ENCODE peak calls at places on chromosome 12, in four cellular contexts. Q is H9, K is neuronal stem cell, U is mesendoderm. G is an unnamed sample.

GRCh38 chr12:93882763-93883162 is 205.6 kb downstream of the CRADD start:
- DNase-seq in Q (no peak), K (no peak), U (no peak), G (no peak)

GRCh38 chr12:92654929-92655328 is 47.9 kb upstream of the PLEKHG7 start:
- DNase-seq in Q (no peak), K (no peak), U (no peak), G (peak; percentile 43)

GRCh38 chr12:10395390-10395998 is 5.7 kb upstream of the KLRK1 start:
- DNase-seq in Q (peak; percentile 66), K (no peak), U (peak; percentile 78), G (peak; percentile 71)

GRCh38 chr12:105948331-105948730 is 190.4 kb downstream of the NUAK1 start:
- DNase-seq in Q (no peak), K (no peak), U (no peak), G (peak; percentile 23)

GRCh38 chr12:1852076-1852475 is 31.7 kb downstream of the LRTM2 start:
- DNase-seq in Q (no peak), K (no peak), U (no peak), G (no peak)

GRCh38 chr12:7498832-7499231 is 4.7 kb downstream of the CD163 start:
- DNase-seq in Q (no peak), K (no peak), U (peak; percentile 35), G (peak; percentile 62)

GRCh38 chr12:119241049-119241448 is 62.3 kb downstream of the HSPB8 start:
- DNase-seq in Q (no peak), K (no peak), U (no peak), G (no peak)

GRCh38 chr12:1434296-1434955 is 160.0 kb downstream of the FBXL14 start:
- DNase-seq in Q (no peak), K (no peak), U (no peak), G (no peak)

GRCh38 chr12:55658212-55658611 is 21.5 kb downstream of the OR10P1 start:
- DNase-seq in Q (no peak), K (no peak), U (no peak), G (no peak)

GRCh38 chr12:19979584-19979983 is 388.8 kb upstream of the PDE3A start:
- DNase-seq in Q (no peak), K (no peak), U (no peak), G (no peak)

GRCh38 chr12:75603475-75603874 is 92.1 kb upstream of the KRR1 start:
- DNase-seq in Q (no peak), K (no peak), U (no peak), G (no peak)

GRCh38 chr12:122864894-122865253 is 29.6 kb downstream of the HIP1R start:
- DNase-seq in Q (no peak), K (no peak), U (no peak), G (no peak)

GRCh38 chr12:1977588-1977987 is 26.7 kb downstream of the DCP1B start:
- DNase-seq in Q (no peak), K (no peak), U (no peak), G (no peak)

GRCh38 chr12:65868133-65868705 is 43.9 kb downstream of the HMGA2 start:
- DNase-seq in Q (no peak), K (no peak), U (no peak), G (peak; percentile 97)

GRCh38 chr12:32390572-32391219 is 8.7 kb upstream of the FGD4 start:
- DNase-seq in Q (no peak), K (no peak), U (peak; percentile 18), G (no peak)

GRCh38 chr12:2795291-2796186 is 769 bp downstream of the FKBP4 start:
- DNase-seq in Q (peak; percentile 59), K (peak; percentile 53), U (peak; percentile 66), G (peak; percentile 41)

GRCh38 chr12:62123721-62124203 is 136.4 kb upstream of the USP15 start:
- DNase-seq in Q (peak; percentile 65), K (peak; percentile 30), U (peak; percentile 76), G (peak; percentile 56)

GRCh38 chr12:107657133-107657532 is 28.5 kb upstream of the PWP1 start:
- DNase-seq in Q (no peak), K (no peak), U (no peak), G (no peak)

GRCh38 chr12:122371475-122372045 is 50.9 kb downstream of the CLIP1 start:
- DNase-seq in Q (no peak), K (no peak), U (no peak), G (no peak)

GRCh38 chr12:124636138-124636968 is 68.9 kb upstream of the NCOR2 start:
- DNase-seq in Q (no peak), K (no peak), U (peak; percentile 72), G (peak; percentile 46)

GRCh38 chr12:120327593-120327992 is at the start of gene PLA2G1B:
- DNase-seq in Q (no peak), K (no peak), U (no peak), G (no peak)

GRCh38 chr12:101746661-101747060 is 7.4 kb upstream of the SYCP3 start:
- DNase-seq in Q (no peak), K (no peak), U (no peak), G (peak; percentile 5)

GRCh38 chr12:85405781-85406522 is 125.9 kb downstream of the ALX1 start:
- DNase-seq in Q (no peak), K (no peak), U (peak; percentile 30), G (peak; percentile 5)

GRCh38 chr12:65937806-65938205 is 113.5 kb downstream of the HMGA2 start:
- DNase-seq in Q (no peak), K (no peak), U (no peak), G (no peak)

GRCh38 chr12:806116-806805 is 53.9 kb downstream of the WNK1 start:
- DNase-seq in Q (no peak), K (no peak), U (no peak), G (peak; percentile 50)

GRCh38 chr12:82708507-82708906 is 21.8 kb downstream of the TMTC2 start:
- DNase-seq in Q (peak; percentile 58), K (no peak), U (peak; percentile 66), G (no peak)

GRCh38 chr12:68240079-68240478 is 13.3 kb downstream of the IL22 start:
- DNase-seq in Q (no peak), K (no peak), U (peak; percentile 23), G (peak; percentile 82)

GRCh38 chr12:43578782-43579181 is 26.8 kb upstream of the ADAMTS20 start:
- DNase-seq in Q (no peak), K (no peak), U (peak; percentile 2), G (peak; percentile 23)

GRCh38 chr12:26135010-26135420 is 10.2 kb upstream of the BHLHE41 start:
- DNase-seq in Q (no peak), K (no peak), U (no peak), G (no peak)

GRCh38 chr12:77925536-77926108 is 94.9 kb downstream of the NAV3 start:
- DNase-seq in Q (peak; percentile 90), K (peak; percentile 68), U (peak; percentile 95), G (peak; percentile 92)

GRCh38 chr12:5973461-5974115 is 28.5 kb upstream of the ANO2 start:
- DNase-seq in Q (no peak), K (no peak), U (no peak), G (no peak)

GRCh38 chr12:94172031-94172430 is 23.7 kb downstream of the PLXNC1 start:
- DNase-seq in Q (no peak), K (no peak), U (peak; percentile 59), G (peak; percentile 46)

GRCh38 chr12:52189376-52190174 is 2.2 kb downstream of the KRT80 start:
- DNase-seq in Q (no peak), K (no peak), U (peak; percentile 33), G (peak; percentile 38)

GRCh38 chr12:102436867-102437266 is 43.5 kb downstream of the IGF1 start:
- DNase-seq in Q (no peak), K (no peak), U (no peak), G (peak; percentile 31)

GRCh38 chr12:113476093-113476986 is 4.7 kb upstream of the LHX5 start:
- DNase-seq in Q (no peak), K (no peak), U (no peak), G (no peak)

GRCh38 chr12:58502857-58503256 is 417.4 kb downstream of the LRIG3 start:
- DNase-seq in Q (no peak), K (no peak), U (no peak), G (peak; percentile 11)

GRCh38 chr12:45655186-45655585 is 74.3 kb upstream of the ARID2 start:
- DNase-seq in Q (no peak), K (no peak), U (peak; percentile 20), G (peak; percentile 47)

GRCh38 chr12:109879332-109880048 is 851 bp downstream of the GLTP start:
- DNase-seq in Q (no peak), K (no peak), U (peak; percentile 37), G (no peak)
- H3K18ac ChIP-seq in Q (no peak overlapping the region), K (no peak overlapping the region), U (no peak overlapping the region), G (peak overlapping the region; percentile 9)

GRCh38 chr12:125981610-125982253 is 916.5 kb downstream of the AACS start:
- DNase-seq in Q (no peak), K (no peak), U (no peak), G (no peak)

GRCh38 chr12:125988545-125988944 is 923.3 kb downstream of the AACS start:
- DNase-seq in Q (no peak), K (no peak), U (peak; percentile 2), G (no peak)

GRCh38 chr12:125989716-125990115 is 924.5 kb downstream of the AACS start:
- DNase-seq in Q (no peak), K (no peak), U (peak; percentile 7), G (no peak)

GRCh38 chr12:125983094-125983783 is 918.0 kb downstream of the AACS start:
- DNase-seq in Q (peak; percentile 98), K (peak; percentile 95), U (peak; percentile 96), G (no peak)

DNA sequence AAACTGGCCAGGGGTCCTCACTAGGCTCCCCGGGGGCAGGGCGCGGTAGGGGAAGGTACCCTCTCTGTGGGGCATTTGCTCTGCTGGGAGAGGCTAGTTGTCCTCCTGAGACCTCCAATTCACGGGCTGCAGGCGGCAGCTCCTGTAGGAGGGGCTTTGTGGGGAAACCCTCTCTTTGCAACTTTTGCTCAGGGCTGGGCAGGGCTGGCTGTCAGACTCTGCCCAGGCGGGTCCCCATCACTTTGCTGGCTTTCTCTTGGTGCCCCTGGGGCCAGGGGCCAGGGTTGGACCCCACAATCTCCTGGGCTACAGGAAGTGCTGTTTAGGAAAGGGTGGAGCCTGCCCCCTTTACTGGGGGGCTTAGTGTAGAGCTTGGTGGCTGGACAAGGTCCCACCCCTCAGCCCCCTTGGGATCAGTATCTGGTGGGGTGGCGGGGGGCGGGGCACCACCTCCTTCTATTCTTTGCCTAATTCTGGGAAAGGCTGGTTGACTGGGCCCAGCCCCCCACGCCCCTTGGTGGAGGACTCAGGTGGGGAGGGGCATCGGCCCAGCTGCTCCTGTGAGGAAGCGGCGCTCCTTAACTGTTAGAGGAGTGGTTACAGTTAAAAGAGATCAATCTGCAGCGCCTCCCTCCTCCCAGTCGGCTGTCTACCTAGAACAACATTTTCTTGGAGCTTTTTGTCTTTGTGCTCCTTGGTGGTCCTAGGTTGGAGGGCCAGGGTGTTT is 918.7 kb downstream of the AACS start:
- DNase-seq in Q (peak; percentile 94), K (peak; percentile 76), U (peak; percentile 78), G (no peak)
- H3K18ac ChIP-seq in Q (peak overlapping the region; percentile 79), K (peak overlapping the region; percentile 92), U (peak overlapping the region; percentile 33), G (no peak overlapping the region)

GRCh38 chr12:116534341-116535121 is 24.6 kb upstream of the MAP1LC3B2 start:
- DNase-seq in Q (peak; percentile 52), K (no peak), U (peak; percentile 68), G (peak; percentile 34)
- H3K18ac ChIP-seq in Q (no peak overlapping the region), K (peak overlapping the region; percentile 62), U (no peak overlapping the region), G (no peak overlapping the region)

GRCh38 chr12:12008232-12008850 is 62.4 kb upstream of the BCL2L14 start:
- DNase-seq in Q (peak; percentile 63), K (no peak), U (no peak), G (no peak)

GRCh38 chr12:12007713-12008231 is 63.0 kb upstream of the BCL2L14 start:
- DNase-seq in Q (no peak), K (no peak), U (no peak), G (no peak)

GRCh38 chr12:12011880-12012260 is 58.9 kb upstream of the BCL2L14 start:
- DNase-seq in Q (no peak), K (no peak), U (no peak), G (no peak)

GRCh38 chr12:12008931-12009611 is 61.7 kb upstream of the BCL2L14 start:
- DNase-seq in Q (peak; percentile 93), K (peak; percentile 76), U (peak; percentile 92), G (peak; percentile 31)

GRCh38 chr12:12010277-12011031 is 60.3 kb upstream of the BCL2L14 start:
- DNase-seq in Q (no peak), K (no peak), U (no peak), G (peak; percentile 61)
- H3K18ac ChIP-seq in Q (peak overlapping the region; percentile 64), K (peak overlapping the region; percentile 33), U (no peak overlapping the region), G (peak overlapping the region; percentile 21)

G was measured in IMR-90.